ENCODE peak calls at places on chromosomes 12 and 14, in six cellular contexts. C is GM23248, G is ACHN, E is fibroblast of villous mesenchyme, X is SW 1271, K is kidney epithelial cell. V is an unnamed sample.

GRCh38 chr14:53127151-53127550 is 26.0 kb downstream of the DDHD1 start:
- DNase-seq in C (no peak), G (no peak), E (peak; percentile 17), X (no peak), K (no peak), V (no peak)

GRCh38 chr12:93587601-93588000 is 15.1 kb downstream of the SOCS2 start:
- DNase-seq in C (no peak), G (no peak), E (no peak), X (no peak), K (no peak), V (peak; percentile 50)

GRCh38 chr12:51828951-51829581 is 19.5 kb downstream of the FIGNL2 start:
- DNase-seq in C (no peak), G (no peak), E (no peak), X (no peak), K (no peak), V (no peak)

GRCh38 chr12:104788848-104789271 is 169.2 kb downstream of the SLC41A2 start:
- DNase-seq in C (no peak), G (no peak), E (no peak), X (no peak), K (no peak), V (peak; percentile 52)

GRCh38 chr14:91814317-91814716 is 53.0 kb downstream of the TC2N start:
- DNase-seq in C (no peak), G (no peak), E (no peak), X (no peak), K (no peak), V (no peak)

GRCh38 chr14:99586761-99587462 is 17.1 kb downstream of the CCDC85C start:
- DNase-seq in C (no peak), G (no peak), E (no peak), X (no peak), K (no peak), V (no peak)

GRCh38 chr14:65164068-65164824 is 61.9 kb upstream of the MAX start:
- DNase-seq in C (peak; percentile 70), G (peak; percentile 49), E (peak; percentile 63), X (peak; percentile 43), K (no peak), V (peak; percentile 68)

GRCh38 chr14:52546318-52546670 is 6.0 kb downstream of the TXNDC16 start:
- DNase-seq in C (no peak), G (no peak), E (no peak), X (no peak), K (no peak), V (peak; percentile 10)

GRCh38 chr12:124713436-124714082 is 146.1 kb upstream of the NCOR2 start:
- DNase-seq in C (peak; percentile 90), G (peak; percentile 80), E (peak; percentile 96), X (no peak), K (peak; percentile 73), V (peak; percentile 87)

GRCh38 chr12:227286-227915 is 13.4 kb upstream of the SLC6A12 start:
- DNase-seq in C (no peak), G (no peak), E (no peak), X (no peak), K (no peak), V (no peak)

GRCh38 chr12:75913502-75914110 is 118.0 kb downstream of the PHLDA1 start:
- DNase-seq in C (no peak), G (no peak), E (no peak), X (no peak), K (no peak), V (no peak)

GRCh38 chr12:110568752-110569151 is 14.4 kb downstream of the PPTC7 start:
- DNase-seq in C (no peak), G (no peak), E (no peak), X (no peak), K (no peak), V (no peak)

GRCh38 chr14:70905316-70905715 is 1.9 kb upstream of the PCNX1 start:
- DNase-seq in C (no peak), G (no peak), E (peak; percentile 97), X (no peak), K (no peak), V (no peak)

GRCh38 chr12:87157791-87158190 is 871.4 kb downstream of the C12orf50 start:
- DNase-seq in C (peak; percentile 94), G (peak; percentile 74), E (peak; percentile 89), X (peak; percentile 48), K (peak; percentile 77), V (no peak)